ENCODE peak calls at places on chromosomes 16 and 17, in seven cellular contexts. E is K562, M is psoas muscle, V is fibroblast of lung, Q is lower lobe of right lung, H is AG10803, K is HCT116. G is an unnamed sample.

GRCh38 chr17:40540448-40540847 is 24.8 kb downstream of the CCR7 start:
- DNase-seq in K (no peak), E (no peak), M (no peak), H (no peak), Q (no peak), V (no peak), G (no peak)

GRCh38 chr17:75927286-75927922 is 13.4 kb downstream of the FBF1 start:
- DNase-seq in H (peak), M (no peak), V (peak), E (peak), K (peak), Q (peak), G (peak)

GRCh38 chr16:71347146-71347545 is 11.4 kb upstream of the CALB2 start:
- DNase-seq in K (no peak), V (no peak), M (no peak), Q (no peak), H (no peak), E (no peak), G (no peak)

GRCh38 chr16:70252355-70252988 is 732 bp upstream of the EXOSC6 start:
- DNase-seq in M (no peak), K (no peak), H (peak), E (peak), V (peak), Q (no peak), G (no peak)

GRCh38 chr16:47519037-47519436 is 57.9 kb downstream of the PHKB start:
- DNase-seq in H (no peak), Q (no peak), V (peak), E (no peak), M (no peak), K (no peak), G (no peak)

GRCh38 chr16:84732674-84733352 is 33.0 kb downstream of the USP10 start:
- DNase-seq in V (no peak), Q (no peak), E (peak), H (no peak), M (no peak), K (no peak), G (peak)

GRCh38 chr16:81711609-81712329 is 67.3 kb upstream of the PLCG2 start:
- DNase-seq in K (peak), Q (no peak), H (peak), E (no peak), M (no peak), V (peak), G (no peak)

GRCh38 chr17:34203018-34203646 is 52.0 kb upstream of the CCL2 start:
- DNase-seq in E (no peak), H (no peak), M (no peak), K (no peak), V (no peak), Q (no peak), G (no peak)

GRCh38 chr17:31339906-31340661 is 18.7 kb upstream of the EVI2A start:
- DNase-seq in M (no peak), Q (no peak), H (peak), K (no peak), E (peak), V (peak), G (no peak)

GRCh38 chr17:40493697-40494096 is 7.7 kb downstream of the TNS4 start:
- DNase-seq in V (no peak), M (no peak), Q (no peak), K (no peak), H (no peak), E (no peak), G (no peak)

GRCh38 chr17:83079340-83079747 is at the start of gene METRNL:
- DNase-seq in E (peak), K (no peak), Q (peak), M (peak), V (peak), H (peak), G (peak)

GRCh38 chr16:53458623-53459022 is 24.4 kb downstream of the RBL2 start:
- DNase-seq in Q (no peak), M (no peak), H (no peak), K (no peak), V (no peak), E (no peak), G (no peak)

GRCh38 chr16:89081556-89081955 is 12.1 kb upstream of the ACSF3 start:
- DNase-seq in E (no peak), M (no peak), H (no peak), K (no peak), Q (no peak), V (no peak), G (no peak)

GRCh38 chr17:16439303-16439791 is 24.0 kb downstream of the TRPV2 start:
- DNase-seq in V (no peak), K (no peak), Q (no peak), H (peak), M (no peak), E (no peak), G (peak)

GRCh38 chr16:89925596-89926079 is 2.5 kb downstream of the TUBB3 start:
- DNase-seq in E (no peak), K (no peak), V (peak), Q (no peak), H (no peak), M (no peak), G (no peak)

GRCh38 chr17:21245703-21246102 is 7.5 kb downstream of the NATD1 start:
- DNase-seq in Q (no peak), M (peak), V (no peak), H (no peak), K (no peak), E (no peak), G (no peak)

GRCh38 chr17:47682138-47682537 is 11.8 kb upstream of the TBKBP1 start:
- DNase-seq in K (no peak), V (no peak), M (no peak), H (no peak), E (no peak), Q (no peak), G (no peak)

GRCh38 chr17:40559016-40559853 is 6.0 kb downstream of the CCR7 start:
- DNase-seq in V (no peak), K (no peak), E (no peak), H (no peak), Q (no peak), M (no peak), G (peak)

GRCh38 chr16:66741971-66742396 is 9.4 kb downstream of the DYNC1LI2 start:
- DNase-seq in Q (no peak), H (peak), K (no peak), V (no peak), E (no peak), M (no peak), G (no peak)

GRCh38 chr17:41212524-41213169 is 13.8 kb upstream of the KRTAP9-2 start:
- DNase-seq in M (no peak), H (no peak), E (no peak), V (no peak), Q (no peak), K (no peak), G (no peak)

GRCh38 chr17:82668631-82669099 is 20.4 kb upstream of the WDR45B start:
- DNase-seq in M (peak), Q (peak), V (peak), E (peak), H (peak), K (peak), G (peak)

GRCh38 chr17:34116306-34116705 is 138.8 kb upstream of the CCL2 start:
- DNase-seq in E (no peak), K (no peak), V (no peak), Q (no peak), M (no peak), H (no peak), G (no peak)

GRCh38 chr17:55735784-55736405 is 13.2 kb upstream of the TMEM100 start:
- DNase-seq in H (peak), V (peak), Q (no peak), E (peak), K (peak), M (no peak), G (peak)

GRCh38 chr17:39634384-39634871 is 2.5 kb upstream of the STARD3 start:
- DNase-seq in H (peak), M (no peak), E (peak), Q (no peak), K (no peak), V (peak), G (peak)

GRCh38 chr16:15707332-15707731 is 57.3 kb downstream of the NDE1 start:
- DNase-seq in E (no peak), Q (no peak), V (no peak), M (no peak), K (no peak), H (no peak), G (no peak)

GRCh38 chr17:72518810-72519597 is 398.2 kb downstream of the SOX9 start:
- DNase-seq in E (no peak), H (no peak), V (no peak), Q (no peak), M (no peak), K (no peak), G (no peak)

GRCh38 chr17:8867361-8867981 is at the start of gene PIK3R6:
- DNase-seq in H (no peak), E (no peak), K (no peak), V (no peak), M (no peak), Q (no peak), G (peak)

GRCh38 chr17:58491510-58492045 is 3.4 kb upstream of the HSF5 start:
- DNase-seq in K (no peak), H (no peak), Q (no peak), V (no peak), M (no peak), E (no peak), G (no peak)

GRCh38 chr17:39629494-39629880 is 2.7 kb downstream of the PPP1R1B start:
- DNase-seq in K (no peak), Q (no peak), M (no peak), H (no peak), E (no peak), V (no peak), G (no peak)

GRCh38 chr16:22222006-22222405 is 15.9 kb downstream of the EEF2K start:
- DNase-seq in V (no peak), K (no peak), E (no peak), M (no peak), Q (no peak), H (no peak), G (no peak)

GRCh38 chr16:76956801-76957200 is 234.2 kb upstream of the MON1B start:
- DNase-seq in Q (no peak), E (no peak), K (no peak), M (no peak), V (peak), H (no peak), G (no peak)

DNA sequence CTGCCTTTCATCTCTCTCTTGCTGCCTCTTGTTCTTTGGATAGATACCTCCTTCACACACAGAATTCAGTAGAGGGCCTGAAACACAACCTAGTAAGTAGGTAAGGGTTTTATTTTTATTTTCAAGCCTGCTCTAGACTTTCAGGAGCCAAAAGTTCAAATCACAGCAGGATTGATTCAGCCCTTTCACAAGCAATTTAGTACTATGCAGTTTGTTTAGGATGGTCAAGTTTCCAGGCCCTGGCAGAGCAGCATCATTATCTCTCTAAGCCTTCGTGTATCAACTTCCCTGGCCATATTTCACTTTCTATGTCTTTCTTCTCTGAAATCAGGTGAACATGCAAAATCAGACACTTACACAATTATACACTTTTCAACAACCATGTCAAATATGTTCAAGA is 148.8 kb upstream of the CORO6 start:
- DNase-seq in H (no peak), K (no peak), Q (no peak), E (no peak), M (no peak), V (no peak), G (no peak)
- TF ChIP-seq CTCF in H (no peak), K (no peak), Q (no peak), E (no peak), M (no peak), V (no peak), G (no peak)

GRCh38 chr17:78977992-78978973 is 1.4 kb downstream of the LGALS3BP start:
- DNase-seq in E (no peak), V (no peak), M (no peak), Q (no peak), K (no peak), H (no peak), G (no peak)

GRCh38 chr17:78981010-78981888 is 1.5 kb upstream of the LGALS3BP start:
- DNase-seq in M (no peak), V (no peak), E (no peak), H (no peak), Q (no peak), K (no peak), G (no peak)

GRCh38 chr17:78977681-78977943 is 2.1 kb downstream of the LGALS3BP start:
- DNase-seq in Q (no peak), K (no peak), M (no peak), E (no peak), H (no peak), V (no peak), G (no peak)

GRCh38 chr17:78980624-78980972 is 875 bp upstream of the LGALS3BP start:
- DNase-seq in Q (no peak), H (no peak), V (no peak), M (no peak), K (no peak), E (no peak), G (no peak)

DNA sequence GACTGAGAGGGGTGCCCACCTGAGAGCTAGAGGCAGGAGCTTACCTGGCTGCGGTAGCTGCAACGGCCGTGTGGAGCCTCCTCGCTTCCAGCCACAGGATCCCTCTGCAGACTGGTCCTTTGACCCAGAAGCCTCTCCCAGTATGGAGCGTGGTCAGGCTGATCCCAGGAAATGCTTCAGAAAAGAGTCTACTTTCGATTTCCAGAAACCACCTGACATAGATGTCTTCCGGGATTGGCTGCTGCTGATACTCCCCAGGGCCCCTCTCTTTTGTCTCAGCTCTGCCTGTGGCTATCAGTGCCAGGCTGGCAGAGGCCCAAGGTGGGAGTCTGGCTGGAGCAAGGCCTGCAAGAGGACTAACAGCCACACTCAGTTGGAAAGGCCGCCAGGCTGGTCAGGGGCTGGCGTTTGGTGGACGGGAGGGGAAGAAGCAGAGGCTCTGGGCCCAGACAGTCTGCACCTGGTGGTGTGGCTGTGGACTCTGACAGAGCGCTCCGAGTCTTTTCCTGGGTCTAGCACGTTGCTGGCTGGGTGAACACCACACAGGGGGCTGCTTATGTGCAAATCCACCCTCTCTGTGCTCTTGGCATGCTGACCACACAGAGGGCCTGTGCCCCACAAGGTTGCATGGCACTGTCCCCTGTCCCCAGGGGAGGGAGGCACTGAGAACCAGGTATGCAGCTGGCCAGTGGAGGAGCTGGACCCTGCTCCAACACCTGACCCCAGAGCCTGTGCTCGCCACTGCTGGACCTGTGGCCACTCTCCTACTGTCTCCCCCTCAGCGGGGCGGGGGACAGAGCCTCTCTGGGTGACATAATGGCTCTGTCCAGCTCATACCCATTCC is at the start of gene LGALS3BP:
- DNase-seq in H (peak), Q (peak), M (peak), K (peak), E (peak), V (peak), G (no peak)
- H3K4me3 ChIP-seq in H (peak), Q (peak), M (peak), K (peak), E (no peak), V (peak), G (no peak)

DNA sequence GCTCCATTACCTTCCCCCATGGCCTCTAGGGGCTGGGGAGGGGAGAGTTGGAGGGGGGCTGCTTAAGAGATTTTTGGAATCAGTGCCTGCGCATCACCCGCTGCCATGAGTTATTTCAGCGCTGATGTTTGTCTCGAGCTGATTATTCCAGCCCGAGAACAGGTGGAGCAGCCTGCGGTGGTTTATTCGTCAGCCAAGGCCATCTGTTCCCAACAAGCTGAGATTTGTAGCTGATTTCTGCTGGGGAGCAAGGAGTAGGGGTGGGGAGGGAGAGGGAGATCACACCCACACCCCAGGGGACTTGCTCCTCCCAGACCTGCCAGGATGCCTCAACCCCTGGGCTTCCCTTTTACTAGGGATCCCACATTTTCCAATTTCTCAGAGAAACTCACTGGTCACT is 23.1 kb downstream of the PIPOX start:
- DNase-seq in M (no peak), V (no peak), H (no peak), E (no peak), Q (no peak), K (no peak), G (no peak)
- TF ChIP-seq CTCF in M (no peak), V (no peak), H (no peak), E (no peak), Q (no peak), K (no peak), G (no peak)

GRCh38 chr16:75252049-75252864 is 833 bp upstream of the BCAR1 start:
- DNase-seq in Q (no peak), K (no peak), H (no peak), V (no peak), E (no peak), M (peak), G (no peak)
- H3K4me3 ChIP-seq in Q (peak), K (peak), H (peak), V (no peak), E (no peak), M (peak), G (peak)

DNA sequence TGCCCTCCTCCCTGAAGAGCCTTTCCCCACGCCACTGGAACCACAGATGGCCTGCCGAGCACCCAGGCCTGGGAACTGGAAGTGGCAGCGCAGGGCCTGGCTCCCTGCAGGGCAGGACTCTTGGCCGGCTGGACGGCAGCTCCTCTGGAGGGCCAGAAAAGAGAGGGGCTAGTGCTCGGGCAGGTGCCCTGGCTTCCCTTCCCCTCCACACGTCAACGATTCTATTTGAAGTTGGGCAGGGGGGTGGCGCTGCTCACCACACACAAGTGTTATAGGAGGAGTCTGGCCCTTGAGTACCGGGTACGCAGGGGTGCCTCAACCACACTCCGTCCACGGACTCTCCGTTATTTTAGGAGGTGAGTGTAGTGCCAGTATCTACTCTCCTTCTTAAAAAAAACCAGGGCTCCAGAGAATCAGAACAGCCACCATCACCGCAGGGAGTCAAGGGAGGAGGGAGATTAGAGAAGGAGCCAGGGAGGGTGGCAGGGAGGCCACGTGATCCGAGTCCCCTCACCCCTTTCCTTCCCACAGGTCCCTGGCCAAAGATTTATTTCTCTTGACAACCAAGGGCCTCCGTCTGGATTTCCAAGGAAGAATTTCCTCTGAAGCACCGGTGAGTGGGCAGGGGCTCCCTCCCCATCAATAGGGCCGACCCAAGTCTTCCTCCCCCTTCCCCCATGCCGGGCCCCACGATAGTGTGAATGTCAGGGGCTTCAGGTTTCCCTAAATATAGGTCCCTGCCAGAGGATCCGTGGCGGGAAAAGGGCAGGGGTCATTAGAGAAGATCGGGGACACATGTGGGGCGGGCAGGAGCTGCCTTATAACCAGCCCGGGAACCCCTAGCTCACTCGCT is 1.4 kb upstream of the ALDOA start:
- DNase-seq in V (peak), H (no peak), E (peak), M (peak), Q (peak), K (no peak), G (peak)
- TF ChIP-seq CTCF in V (peak), H (peak), E (peak), M (peak), Q (peak), K (peak), G (peak)

GRCh38 chr17:80621335-80622169 is 76.9 kb downstream of the RPTOR start:
- DNase-seq in H (no peak), M (no peak), V (no peak), K (no peak), Q (no peak), E (no peak), G (no peak)
- H3K4me3 ChIP-seq in H (no peak), M (no peak), V (no peak), K (no peak), Q (no peak), E (no peak), G (no peak)

DNA sequence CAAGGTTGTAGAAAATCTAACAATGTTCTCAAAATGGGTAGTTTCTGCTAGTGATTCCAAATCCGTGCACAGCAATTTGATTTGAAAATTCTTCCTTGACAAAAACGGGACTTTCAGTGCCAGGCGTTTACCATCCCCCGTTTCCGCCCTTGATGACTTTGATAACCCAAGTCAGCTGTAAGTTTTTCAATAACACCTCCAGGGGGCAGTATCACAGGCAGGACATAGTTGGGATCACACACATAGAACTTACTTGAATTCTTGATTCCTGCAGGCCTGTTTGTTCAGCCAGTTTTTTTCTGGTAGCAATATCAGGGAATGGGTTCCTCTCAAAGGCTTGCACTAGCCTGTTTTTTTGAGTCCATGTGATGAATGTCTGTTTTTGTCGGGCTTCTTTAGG is 5.6 kb downstream of the DUXB start:
- DNase-seq in V (peak), M (no peak), K (peak), H (no peak), Q (no peak), E (peak), G (peak)
- TF ChIP-seq CTCF in V (no peak), M (no peak), K (peak), H (peak), Q (no peak), E (peak), G (no peak)